ENCODE peak calls at places on chromosomes 13 and 19, in six cellular contexts. M is psoas muscle, G is retinal pigment epithelial cell, L is T-helper 17 cell, Q is upper lobe of right lung, E is mucosa of descending colon. T is an unnamed sample.

GRCh38 chr13:106104281-106104901 is 431.1 kb downstream of the EFNB2 start:
- DNase-seq in Q (no peak), E (no peak), M (no peak), G (peak), L (no peak), T (no peak)

GRCh38 chr19:10431943-10432735 is 11.8 kb downstream of the PDE4A start:
- DNase-seq in L (peak), Q (peak), G (no peak), M (peak), E (peak), T (peak)

GRCh38 chr19:30528919-30529318 is 156.7 kb downstream of the ZNF536 start:
- DNase-seq in M (no peak), L (no peak), E (no peak), G (no peak), Q (no peak), T (no peak)

GRCh38 chr19:21022996-21023395 is 2.5 kb downstream of the ZNF430 start:
- DNase-seq in Q (no peak), G (no peak), M (no peak), L (no peak), E (no peak), T (no peak)

GRCh38 chr19:43534811-43535761 is 2.1 kb downstream of the ZNF575 start:
- DNase-seq in E (peak), M (peak), G (no peak), L (no peak), Q (peak), T (no peak)

GRCh38 chr19:13029893-13030292 is 34.6 kb downstream of the NFIX start:
- DNase-seq in G (no peak), Q (no peak), E (peak), M (peak), L (no peak), T (no peak)

GRCh38 chr19:45864629-45865082 is 530 bp downstream of the FOXA3 start:
- DNase-seq in G (no peak), Q (no peak), L (no peak), E (no peak), M (no peak), T (no peak)

GRCh38 chr19:6091771-6092291 is 18.5 kb downstream of the RFX2 start:
- DNase-seq in M (no peak), Q (no peak), E (no peak), L (no peak), G (no peak), T (no peak)

GRCh38 chr13:112696869-112697465 is 7.1 kb downstream of the ATP11A start:
- DNase-seq in Q (no peak), M (peak), E (no peak), G (no peak), L (no peak), T (no peak)

GRCh38 chr13:19618925-19619324 is 14.5 kb upstream of the MPHOSPH8 start:
- DNase-seq in E (no peak), G (no peak), L (no peak), Q (no peak), M (no peak), T (no peak)

GRCh38 chr13:25971499-25972145 is 80.2 kb downstream of the SHISA2 start:
- DNase-seq in L (no peak), Q (no peak), E (no peak), M (no peak), G (no peak), T (peak)

GRCh38 chr19:28541029-28541428 is 671.9 kb downstream of the UQCRFS1 start:
- DNase-seq in E (no peak), G (no peak), L (no peak), Q (no peak), M (no peak), T (no peak)

GRCh38 chr19:32651729-32652140 is 23.2 kb downstream of the ANKRD27 start:
- DNase-seq in G (peak), E (peak), Q (no peak), M (no peak), L (no peak), T (no peak)

GRCh38 chr13:95956589-95957148 is 96.5 kb downstream of the UGGT2 start:
- DNase-seq in G (no peak), M (no peak), Q (no peak), E (no peak), L (no peak), T (no peak)

GRCh38 chr13:91247768-91248167 is 99.7 kb upstream of the MIR17HG start:
- DNase-seq in L (no peak), Q (no peak), G (no peak), M (no peak), E (no peak), T (no peak)

GRCh38 chr19:41309225-41310030 is 544 bp upstream of the CCDC97 start:
- DNase-seq in Q (no peak), M (no peak), E (peak), L (no peak), G (no peak), T (no peak)

T was measured in T-helper 22 cell.